ENCODE peak calls at places on chromosomes 11 and 22, in six cellular contexts. S, U, L, T, P and M are unnamed samples.

GRCh38 chr11:95108671-95109551 is 19.3 kb downstream of the ENDOD1 start:
- DNase-seq in S (no peak), U (no peak), L (peak), T (peak), P (peak), M (no peak)

GRCh38 chr11:125939081-125939521 is 6.7 kb upstream of the VSIG10L2 start:
- DNase-seq in S (no peak), U (no peak), L (no peak), T (no peak), P (no peak), M (no peak)

GRCh38 chr11:28526406-28526751 is 418.2 kb downstream of the METTL15 start:
- DNase-seq in S (no peak), U (peak), L (no peak), T (no peak), P (peak), M (no peak)

GRCh38 chr11:27076121-27076589 is 35.5 kb downstream of the BBOX1 start:
- DNase-seq in S (no peak), U (no peak), L (no peak), T (peak), P (no peak), M (no peak)

GRCh38 chr11:95776859-95777258 is 12.7 kb downstream of the FAM76B start:
- DNase-seq in S (no peak), U (no peak), L (no peak), T (no peak), P (no peak), M (no peak)

GRCh38 chr11:113570906-113571305 is 95.7 kb upstream of the DRD2 start:
- DNase-seq in S (no peak), U (no peak), L (no peak), T (no peak), P (no peak), M (no peak)

GRCh38 chr22:42077486-42078125 is 1.9 kb upstream of the SMDT1 start:
- DNase-seq in S (no peak), U (no peak), L (no peak), T (no peak), P (no peak), M (no peak)

GRCh38 chr22:28188480-28188879 is 269.4 kb upstream of the PITPNB start:
- DNase-seq in S (no peak), U (no peak), L (no peak), T (peak), P (no peak), M (no peak)

GRCh38 chr22:41530612-41531421 is 13.5 kb downstream of the POLR3H start:
- DNase-seq in S (no peak), U (no peak), L (no peak), T (no peak), P (no peak), M (no peak)

GRCh38 chr11:76623171-76623883 is 47.2 kb downstream of the LRRC32 start:
- DNase-seq in S (peak), U (no peak), L (peak), T (no peak), P (peak), M (no peak)

GRCh38 chr11:43035011-43035564 is 276.7 kb upstream of the API5 start:
- DNase-seq in S (no peak), U (no peak), L (no peak), T (no peak), P (no peak), M (no peak)

GRCh38 chr11:65134952-65135632 is 773 bp upstream of the SYVN1 start:
- DNase-seq in S (peak), U (peak), L (peak), T (peak), P (peak), M (peak)

GRCh38 chr11:42237701-42238235 is 778.3 kb upstream of the LRRC4C start:
- DNase-seq in S (peak), U (no peak), L (peak), T (no peak), P (peak), M (no peak)

GRCh38 chr11:78796956-78797355 is 222.3 kb upstream of the NARS2 start:
- DNase-seq in S (peak), U (no peak), L (peak), T (no peak), P (peak), M (no peak)

GRCh38 chr11:33475999-33476398 is 218.8 kb downstream of the HIPK3 start:
- DNase-seq in S (peak), U (no peak), L (peak), T (no peak), P (peak), M (no peak)

GRCh38 chr22:20312396-20313191 is 7.3 kb downstream of the DGCR6L start:
- DNase-seq in S (no peak), U (no peak), L (no peak), T (peak), P (no peak), M (peak)

GRCh38 chr11:130188585-130189347 is 29.2 kb downstream of the ST14 start:
- DNase-seq in S (no peak), U (no peak), L (no peak), T (no peak), P (no peak), M (no peak)

GRCh38 chr11:130191896-130192295 is 32.3 kb downstream of the ST14 start:
- DNase-seq in S (no peak), U (no peak), L (no peak), T (no peak), P (no peak), M (no peak)

GRCh38 chr11:130188047-130188446 is 28.5 kb downstream of the ST14 start:
- DNase-seq in S (no peak), U (no peak), L (no peak), T (no peak), P (no peak), M (no peak)

GRCh38 chr11:130190371-130190881 is 30.8 kb downstream of the ST14 start:
- DNase-seq in S (no peak), U (no peak), L (no peak), T (no peak), P (no peak), M (no peak)

DNA sequence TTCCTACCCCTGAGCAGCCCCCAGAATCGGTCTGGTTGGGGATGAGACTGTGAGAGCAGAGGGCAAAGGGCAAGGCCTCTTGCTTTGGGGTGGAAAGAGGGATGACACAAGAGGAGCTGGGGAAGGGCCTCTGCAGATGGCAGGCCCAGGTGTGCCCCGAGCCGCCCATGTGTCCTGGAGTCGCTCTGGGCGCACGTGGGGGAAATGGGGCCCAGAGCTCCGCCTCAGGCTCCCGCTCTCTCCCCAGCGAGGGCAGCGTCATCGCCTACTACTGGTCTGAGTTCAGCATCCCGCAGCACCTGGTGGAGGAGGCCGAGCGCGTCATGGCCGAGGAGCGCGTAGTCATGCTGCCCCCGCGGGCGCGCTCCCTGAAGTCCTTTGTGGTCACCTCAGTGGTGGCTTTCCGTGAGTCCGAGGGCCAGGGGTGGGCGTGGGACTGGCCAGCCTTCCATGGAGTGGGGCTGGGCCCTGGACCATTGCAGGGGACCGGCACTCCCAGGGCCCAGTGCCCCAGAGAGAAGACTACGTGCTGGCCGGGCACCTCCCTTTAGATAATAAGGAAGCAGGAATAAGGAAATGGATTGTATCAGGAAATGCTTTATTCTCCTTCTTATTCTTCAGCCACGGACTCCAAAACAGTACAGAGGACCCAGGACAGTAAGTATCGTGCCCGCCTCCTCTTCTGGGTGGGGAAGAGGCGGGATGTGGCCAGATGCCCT is 30.1 kb downstream of the ST14 start:
- DNase-seq in S (no peak), U (no peak), L (no peak), T (no peak), P (no peak), M (no peak)
- H3K9ac ChIP-seq in S (no peak), U (no peak), L (no peak), T (no peak), P (no peak), M (no peak)

GRCh38 chr22:45927059-45927458 is 49.9 kb downstream of the WNT7B start:
- DNase-seq in S (no peak), U (no peak), L (no peak), T (no peak), P (no peak), M (no peak)

GRCh38 chr22:45923812-45924211 is 53.1 kb downstream of the WNT7B start:
- DNase-seq in S (no peak), U (no peak), L (no peak), T (no peak), P (no peak), M (no peak)

GRCh38 chr22:45928726-45929359 is 48.1 kb downstream of the WNT7B start:
- DNase-seq in S (no peak), U (no peak), L (no peak), T (no peak), P (no peak), M (no peak)

GRCh38 chr22:45923212-45923611 is 53.8 kb downstream of the WNT7B start:
- DNase-seq in S (no peak), U (no peak), L (no peak), T (no peak), P (no peak), M (no peak)

GRCh38 chr22:45925811-45926351 is 51.1 kb downstream of the WNT7B start:
- DNase-seq in S (no peak), U (no peak), L (peak), T (no peak), P (peak), M (no peak)
- TF ChIP-seq EZH2 in S (no peak), U (no peak), L (no peak), T (no peak), P (no peak), M (no peak)

GRCh38 chr11:12090061-12090572 is 20.3 kb upstream of the MICAL2 start:
- DNase-seq in S (peak), U (peak), L (peak), T (no peak), P (peak), M (peak)

GRCh38 chr11:12090761-12091261 is 19.6 kb upstream of the MICAL2 start:
- DNase-seq in S (peak), U (peak), L (no peak), T (no peak), P (no peak), M (no peak)

GRCh38 chr11:12094872-12095800 is 15.3 kb upstream of the MICAL2 start:
- DNase-seq in S (peak), U (no peak), L (no peak), T (no peak), P (no peak), M (no peak)

GRCh38 chr11:12091957-12092558 is 18.3 kb upstream of the MICAL2 start:
- DNase-seq in S (no peak), U (no peak), L (no peak), T (peak), P (no peak), M (no peak)

DNA sequence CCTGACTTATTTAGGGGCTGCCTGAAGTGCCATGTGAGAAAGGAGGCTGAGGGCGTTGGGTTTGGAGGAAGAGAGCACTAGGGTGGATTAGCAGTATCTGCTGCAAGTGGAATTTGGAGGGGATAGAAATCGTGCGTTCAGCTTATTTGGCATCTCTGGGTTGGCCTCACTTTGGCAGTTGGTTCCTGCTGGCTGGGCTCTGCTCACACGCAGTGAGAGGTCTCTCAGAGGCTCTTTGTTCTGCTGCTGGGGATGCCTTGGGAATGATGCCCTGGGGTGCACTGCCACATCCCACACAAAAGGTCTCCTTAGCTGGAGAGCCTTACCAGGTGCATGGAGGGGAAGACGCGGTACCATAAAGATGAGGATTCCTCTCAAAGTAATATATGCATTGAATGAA is 17.7 kb upstream of the MICAL2 start:
- DNase-seq in S (no peak), U (no peak), L (no peak), T (peak), P (no peak), M (no peak)
- H3K27ac ChIP-seq in S (no peak), U (no peak), L (no peak), T (peak), P (no peak), M (no peak)

GRCh38 chr11:848988-849824 is 6.6 kb downstream of the TSPAN4 start:
- DNase-seq in S (no peak), U (no peak), L (no peak), T (peak), P (no peak), M (no peak)

GRCh38 chr11:849951-850776 is 7.5 kb downstream of the TSPAN4 start:
- DNase-seq in S (no peak), U (no peak), L (no peak), T (peak), P (no peak), M (no peak)

GRCh38 chr11:848380-848931 is 5.8 kb downstream of the TSPAN4 start:
- DNase-seq in S (no peak), U (no peak), L (no peak), T (peak), P (no peak), M (peak)

GRCh38 chr11:852762-853161 is 10.1 kb downstream of the TSPAN4 start:
- DNase-seq in S (no peak), U (no peak), L (no peak), T (no peak), P (no peak), M (no peak)

DNA sequence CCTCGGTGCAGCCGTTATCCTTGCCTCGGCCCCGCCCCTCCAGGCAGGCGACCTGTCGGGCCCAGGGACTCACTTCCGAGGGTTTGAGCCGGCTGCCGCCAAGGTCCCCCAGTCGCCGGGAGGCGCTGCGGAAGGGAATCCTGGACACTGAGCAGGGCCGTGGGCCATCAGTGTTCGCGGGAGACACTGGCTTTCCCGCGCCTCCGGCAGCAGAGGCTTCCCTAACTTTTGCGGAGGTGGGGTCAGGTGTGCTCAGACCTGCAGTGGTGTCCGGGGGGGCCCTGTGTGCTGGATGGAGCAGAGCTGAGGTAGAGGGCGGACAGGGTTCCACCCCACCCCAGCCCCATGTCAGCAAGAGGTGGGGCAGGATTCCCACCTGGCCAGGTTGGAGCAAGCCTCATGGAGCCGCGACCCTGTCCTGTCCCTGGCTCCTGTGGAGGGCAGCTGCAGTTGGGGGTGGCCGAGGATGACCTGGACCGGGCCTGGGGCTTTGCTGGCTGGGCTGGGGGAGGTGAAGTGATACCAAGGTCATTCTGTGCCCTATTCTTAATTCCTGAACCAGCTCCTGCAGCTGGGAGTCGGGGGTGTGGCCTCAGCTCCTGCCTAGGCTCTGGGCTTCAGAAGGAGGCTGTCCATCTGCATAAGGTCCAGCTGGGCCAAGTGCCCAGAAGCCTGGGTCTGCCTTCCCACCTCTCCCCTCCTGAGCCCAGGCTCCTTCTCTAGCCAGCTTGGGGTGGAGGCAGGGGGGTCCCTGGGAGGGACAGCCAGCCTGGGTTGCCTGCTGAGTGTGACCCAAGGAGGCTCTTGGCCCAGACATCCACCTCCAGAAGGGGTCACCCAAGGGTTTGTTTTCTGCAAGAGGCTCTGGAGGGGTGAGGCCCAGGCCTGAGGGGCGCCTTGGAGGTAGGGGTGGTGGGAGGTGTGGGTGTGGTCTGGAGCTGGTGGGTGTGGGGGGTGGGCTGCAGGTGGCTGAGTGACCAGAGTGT is 8.4 kb downstream of the TSPAN4 start:
- DNase-seq in S (no peak), U (no peak), L (no peak), T (peak), P (no peak), M (no peak)
- H3K9ac ChIP-seq in S (no peak), U (no peak), L (no peak), T (no peak), P (no peak), M (no peak)

GRCh38 chr11:1548221-1549070 is 23.6 kb downstream of the DUSP8 start:
- DNase-seq in S (peak), U (peak), L (peak), T (peak), P (peak), M (no peak)
- TF ChIP-seq EZH2 in S (no peak), U (no peak), L (no peak), T (peak), P (no peak), M (no peak)

GRCh38 chr11:19089421-19089820 is 27.5 kb upstream of the ZDHHC13 start:
- DNase-seq in S (peak), U (no peak), L (no peak), T (no peak), P (no peak), M (no peak)
- H3K27ac ChIP-seq in S (no peak), U (no peak), L (no peak), T (no peak), P (no peak), M (no peak)

GRCh38 chr22:37231406-37232139 is 12.5 kb downstream of the RAC2 start:
- DNase-seq in S (no peak), U (no peak), L (no peak), T (no peak), P (no peak), M (no peak)
- H3K9ac ChIP-seq in S (no peak), U (no peak), L (no peak), T (no peak), P (no peak), M (no peak)